ENCODE peak calls at places on chromosomes 11 and 22, in five cellular contexts. I, Y, Q, F and W are unnamed samples.

GRCh38 chr11:1224109-1224485 is 1.2 kb downstream of the MUC5B start:
- DNase-seq in I (no peak), Q (no peak), Y (no peak), F (no peak), W (no peak)

GRCh38 chr22:42138972-42139371 is 8.4 kb upstream of the CYP2D6 start:
- DNase-seq in F (no peak), Q (no peak), I (no peak), Y (no peak), W (no peak)

GRCh38 chr11:119168471-119169271 is at the start of gene NLRX1:
- DNase-seq in Y (peak), I (peak), Q (peak), F (peak), W (peak)

GRCh38 chr11:32713496-32713895 is 81.0 kb downstream of the CCDC73 start:
- DNase-seq in F (no peak), I (no peak), Q (no peak), Y (no peak), W (peak)

GRCh38 chr11:110759972-110760381 is 47.7 kb upstream of the ARHGAP20 start:
- DNase-seq in I (no peak), Y (no peak), Q (no peak), F (no peak), W (no peak)

GRCh38 chr11:11966354-11966741 is 42.1 kb downstream of the DKK3 start:
- DNase-seq in F (no peak), Y (no peak), Q (no peak), I (no peak), W (no peak)

GRCh38 chr11:126006068-126006467 is 56.6 kb downstream of the CDON start:
- DNase-seq in I (no peak), Q (no peak), Y (no peak), F (no peak), W (no peak)

GRCh38 chr11:24773326-24773725 is 276.5 kb downstream of the LUZP2 start:
- DNase-seq in Q (no peak), I (no peak), Y (no peak), F (no peak), W (no peak)

GRCh38 chr11:79413258-79413657 is 27.6 kb downstream of the TENM4 start:
- DNase-seq in Q (no peak), Y (no peak), I (no peak), F (no peak), W (no peak)

GRCh38 chr11:36724742-36725387 is 126.8 kb upstream of the RAG2 start:
- DNase-seq in F (peak), Y (no peak), Q (no peak), I (no peak), W (no peak)

GRCh38 chr11:40877256-40877655 is 582.2 kb downstream of the LRRC4C start:
- DNase-seq in Y (no peak), I (peak), F (no peak), Q (no peak), W (no peak)
- H3K4me2 ChIP-seq in Y (no peak), I (no peak), F (no peak), Q (no peak), W (no peak)

DNA sequence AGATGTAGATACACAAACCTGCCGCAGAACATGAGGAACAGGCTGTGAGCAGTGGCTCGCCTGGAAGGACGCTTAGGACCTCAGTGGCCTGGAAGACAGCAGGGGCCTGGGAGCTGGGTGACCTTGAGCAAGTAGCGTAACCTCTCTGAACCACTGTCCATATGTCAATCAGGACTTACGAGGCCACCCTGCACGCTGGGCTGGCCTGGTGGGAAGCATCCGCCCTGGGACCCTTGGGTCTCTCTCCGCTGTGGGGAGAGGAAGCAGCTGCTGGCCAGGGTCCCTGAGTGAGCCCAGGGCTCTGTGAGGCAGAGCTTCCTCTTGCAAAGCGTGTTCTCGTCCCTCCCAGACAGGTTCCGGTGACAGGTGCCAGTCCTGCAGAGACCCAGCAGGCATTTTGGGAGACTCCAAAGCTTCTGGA is 14.0 kb upstream of the EHD1 start:
- DNase-seq in I (no peak), Y (no peak), F (no peak), Q (no peak), W (no peak)
- TF ChIP-seq ATF3 in I (no peak), Y (no peak), F (no peak), Q (no peak), W (no peak)

DNA sequence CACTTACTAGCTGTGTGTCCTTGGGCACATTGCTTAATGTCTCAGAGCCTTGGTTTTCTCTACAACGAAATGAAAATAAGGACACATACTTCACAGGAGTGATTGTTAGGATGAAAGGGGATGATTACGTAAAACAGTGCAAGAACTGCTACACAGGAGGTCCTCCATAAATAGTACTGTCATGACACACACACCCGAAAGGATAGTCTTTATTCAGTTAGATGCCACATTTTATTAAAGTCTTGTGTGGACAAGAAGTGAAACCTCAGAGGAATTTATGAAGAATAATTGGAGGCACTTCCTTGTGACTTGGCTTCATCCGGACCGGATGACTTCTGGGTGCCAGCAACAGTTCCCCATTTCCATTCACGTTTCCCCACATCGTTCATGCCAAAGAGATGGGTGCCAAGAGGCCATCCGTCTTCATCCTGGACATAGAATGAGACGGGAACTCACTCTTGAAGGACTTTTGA is 67.4 kb upstream of the ATXN10 start:
- DNase-seq in Y (no peak), F (no peak), I (no peak), Q (no peak), W (no peak)
- H3K4me2 ChIP-seq in Y (no peak), F (no peak), I (no peak), Q (no peak), W (peak)

DNA sequence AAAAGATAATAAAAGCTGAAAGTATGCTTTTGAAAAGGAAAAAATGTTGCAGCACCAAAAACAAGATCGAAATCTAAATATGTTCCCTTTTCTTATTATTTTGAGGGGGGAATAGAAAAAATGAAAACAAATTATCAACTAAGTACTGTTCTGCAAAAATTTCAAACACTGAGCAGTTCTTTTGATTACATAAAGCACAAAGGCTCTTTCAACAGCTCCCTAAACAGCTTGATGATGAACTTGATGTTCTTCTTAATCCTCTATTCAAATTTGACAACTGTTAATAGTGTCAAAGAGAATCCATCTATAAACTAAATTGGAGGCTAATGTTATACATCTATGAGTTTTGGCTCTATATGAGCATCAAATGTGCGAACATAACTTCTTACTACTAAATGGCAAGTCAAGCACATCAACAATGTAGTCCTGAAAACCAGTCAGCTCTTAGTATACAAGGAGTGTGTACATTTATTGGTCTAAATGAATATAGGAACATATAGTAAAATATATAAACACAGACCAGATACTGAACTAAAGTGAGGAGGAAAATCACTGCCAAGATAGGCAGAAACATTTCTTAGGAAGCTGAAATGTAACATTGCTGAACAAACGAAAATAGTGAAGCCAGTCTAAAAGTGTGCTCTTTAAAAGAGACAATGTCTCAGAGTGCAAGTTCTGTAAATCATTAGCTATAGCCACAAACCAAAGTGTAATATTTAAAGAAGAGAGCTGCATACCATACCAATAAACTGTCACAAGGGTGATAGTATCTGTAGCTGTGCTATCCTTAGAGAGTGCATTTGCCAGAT is 94.3 kb downstream of the SOX6 start:
- DNase-seq in Y (no peak), Q (no peak), F (no peak), I (peak), W (no peak)
- TF ChIP-seq ATF3 in Y (no peak), Q (no peak), F (no peak), I (no peak), W (no peak)

GRCh38 chr11:22711880-22712279 is 45.5 kb downstream of the GAS2 start:
- DNase-seq in F (no peak), Y (no peak), Q (no peak), I (no peak), W (no peak)
- H3K4me2 ChIP-seq in F (no peak), Y (no peak), Q (no peak), I (no peak), W (no peak)

DNA sequence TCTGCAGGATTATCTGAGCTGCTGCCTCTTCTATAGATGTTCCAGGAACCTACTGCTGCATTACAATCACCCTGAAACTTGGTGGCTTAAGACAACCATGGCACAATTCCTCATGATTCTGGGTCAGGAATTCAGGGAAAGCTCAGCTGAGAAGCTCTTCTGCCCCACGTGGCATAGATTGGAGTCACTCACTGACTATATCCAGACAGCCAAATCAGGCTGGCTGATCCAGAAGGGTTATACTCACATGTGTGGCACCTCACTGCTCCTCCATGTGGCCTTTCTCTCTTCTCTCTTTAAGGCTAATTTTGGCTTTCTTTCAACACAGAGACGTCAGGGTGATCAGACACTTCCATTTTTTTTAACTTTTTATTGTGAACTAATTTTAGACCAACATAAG is 125.5 kb downstream of the BBOX1 start:
- DNase-seq in Y (no peak), I (no peak), F (no peak), Q (no peak), W (no peak)
- TF ChIP-seq ATF3 in Y (no peak), I (no peak), F (no peak), Q (no peak), W (no peak)

GRCh38 chr11:19817870-19818269 is 105.2 kb downstream of the NAV2 start:
- DNase-seq in Y (no peak), I (no peak), F (no peak), Q (no peak), W (no peak)
- H3K4me2 ChIP-seq in Y (no peak), I (no peak), F (no peak), Q (peak), W (no peak)

GRCh38 chr11:69220581-69221051 is 64.9 kb downstream of the SMIM38 start:
- DNase-seq in Y (no peak), I (no peak), Q (no peak), F (no peak), W (no peak)
- TF ChIP-seq ATF3 in Y (no peak), I (no peak), Q (no peak), F (no peak), W (no peak)